ENCODE peak calls at places on chromosomes 6 and 20, in seven cellular contexts. K, N, Y, T, B, H and F are unnamed samples.

GRCh38 chr20:17138237-17138636 is 88.6 kb upstream of the PCSK2 start:
- DNase-seq in N (no peak), H (no peak), T (no peak), B (no peak), Y (no peak), K (no peak), F (no peak)

GRCh38 chr20:49323622-49324238 is 45.9 kb upstream of the ZNFX1 start:
- DNase-seq in B (peak), K (peak), H (no peak), T (no peak), Y (no peak), N (peak), F (peak)

GRCh38 chr6:129353067-129353466 is 356.9 kb downstream of the ARHGAP18 start:
- DNase-seq in N (no peak), Y (no peak), T (peak), K (no peak), H (no peak), B (no peak), F (peak)

GRCh38 chr6:81929828-81930227 is 177.3 kb upstream of the TENT5A start:
- DNase-seq in K (no peak), Y (no peak), T (no peak), H (no peak), B (no peak), N (no peak), F (no peak)

GRCh38 chr20:61932711-61933480 is 132.8 kb downstream of the TAF4 start:
- DNase-seq in K (no peak), Y (no peak), T (peak), H (no peak), N (no peak), B (no peak), F (no peak)

GRCh38 chr6:55034752-55035151 is 139.6 kb upstream of the HCRTR2 start:
- DNase-seq in H (no peak), B (no peak), N (no peak), K (no peak), Y (no peak), T (no peak), F (no peak)

GRCh38 chr20:51062065-51062464 is 39.2 kb upstream of the KCNG1 start:
- DNase-seq in Y (no peak), T (no peak), B (no peak), K (no peak), N (peak), H (no peak), F (no peak)

GRCh38 chr20:48921883-48922867 is 664 bp downstream of the ARFGEF2 start:
- DNase-seq in B (no peak), T (peak), N (peak), Y (no peak), H (peak), K (peak), F (peak)

GRCh38 chr20:37179671-37180524 is 550 bp upstream of the MROH8 start:
- DNase-seq in Y (no peak), T (no peak), H (no peak), B (no peak), N (peak), K (peak), F (peak)

GRCh38 chr6:64696053-64696452 is 1011.0 kb downstream of the EYS start:
- DNase-seq in N (no peak), Y (no peak), K (no peak), B (no peak), T (no peak), H (no peak), F (no peak)